ENCODE peak calls at places on chromosome 9, in ten cellular contexts. One of them, this sample, is unnamed. For H3K4me1, the result is how much of the 10 kb centered on the place peaks cover.

GRCh38 chr9:16154570-16155078 is 601.8 kb downstream of the CCDC171 start:
- DNase-seq in OCI-LY7: peak
- DNase-seq in stomach: peak
- DNase-seq in uterus: no peak
- DNase-seq in HCT116: no peak
- DNase-seq in HepG2: no peak
- DNase-seq in lung: no peak
- DNase-seq in fibroblast of lung: peak
- DNase-seq in tibial artery: no peak
- DNase-seq in RWPE2: no peak
- DNase-seq in this sample: no peak

GRCh38 chr9:28668158-28668557 is 1094.9 kb upstream of the C9orf72 start:
- DNase-seq in OCI-LY7: no peak
- DNase-seq in stomach: no peak
- DNase-seq in uterus: no peak
- DNase-seq in HCT116: no peak
- DNase-seq in HepG2: no peak
- DNase-seq in lung: no peak
- DNase-seq in fibroblast of lung: no peak
- DNase-seq in tibial artery: no peak
- DNase-seq in RWPE2: no peak
- DNase-seq in this sample: no peak

GRCh38 chr9:113988951-113989780 is 88.9 kb downstream of the AMBP start:
- DNase-seq in OCI-LY7: no peak
- DNase-seq in stomach: no peak
- DNase-seq in uterus: peak
- DNase-seq in HCT116: no peak
- DNase-seq in HepG2: no peak
- DNase-seq in lung: peak
- DNase-seq in fibroblast of lung: no peak
- DNase-seq in tibial artery: peak
- DNase-seq in RWPE2: peak
- DNase-seq in this sample: peak

GRCh38 chr9:109129470-109130197 is 9.9 kb upstream of the TMEM245 start:
- DNase-seq in OCI-LY7: no peak
- DNase-seq in stomach: no peak
- DNase-seq in uterus: no peak
- DNase-seq in HCT116: no peak
- DNase-seq in HepG2: peak
- DNase-seq in lung: no peak
- DNase-seq in fibroblast of lung: no peak
- DNase-seq in tibial artery: no peak
- DNase-seq in RWPE2: no peak
- DNase-seq in this sample: no peak

GRCh38 chr9:127557466-127557869 is 54.6 kb upstream of the STXBP1 start:
- DNase-seq in OCI-LY7: peak
- DNase-seq in stomach: no peak
- DNase-seq in uterus: no peak
- DNase-seq in HCT116: no peak
- DNase-seq in HepG2: no peak
- DNase-seq in lung: no peak
- DNase-seq in fibroblast of lung: no peak
- DNase-seq in tibial artery: no peak
- DNase-seq in RWPE2: peak
- DNase-seq in this sample: no peak

GRCh38 chr9:90966475-90967150 is 165.0 kb downstream of the SYK start:
- DNase-seq in OCI-LY7: no peak
- DNase-seq in stomach: no peak
- DNase-seq in uterus: no peak
- DNase-seq in HCT116: no peak
- DNase-seq in HepG2: no peak
- DNase-seq in lung: no peak
- DNase-seq in fibroblast of lung: peak
- DNase-seq in tibial artery: no peak
- DNase-seq in RWPE2: no peak
- DNase-seq in this sample: no peak

GRCh38 chr9:135907006-135907434 is 326 bp downstream of the CAMSAP1 start:
- DNase-seq in OCI-LY7: no peak
- DNase-seq in stomach: no peak
- DNase-seq in uterus: no peak
- DNase-seq in HCT116: no peak
- DNase-seq in HepG2: no peak
- DNase-seq in lung: no peak
- DNase-seq in fibroblast of lung: peak
- DNase-seq in tibial artery: no peak
- DNase-seq in RWPE2: no peak
- DNase-seq in this sample: no peak

GRCh38 chr9:33044677-33045282 is 19.7 kb downstream of the DNAJA1 start:
- DNase-seq in OCI-LY7: no peak
- DNase-seq in stomach: peak
- DNase-seq in uterus: no peak
- DNase-seq in HCT116: no peak
- DNase-seq in HepG2: no peak
- DNase-seq in lung: no peak
- DNase-seq in fibroblast of lung: peak
- DNase-seq in tibial artery: no peak
- DNase-seq in RWPE2: no peak
- DNase-seq in this sample: no peak

GRCh38 chr9:134908524-134909364 is 9.0 kb downstream of the FCN1 start:
- DNase-seq in OCI-LY7: no peak
- DNase-seq in stomach: peak
- DNase-seq in uterus: no peak
- DNase-seq in HCT116: no peak
- DNase-seq in HepG2: no peak
- DNase-seq in lung: no peak
- DNase-seq in fibroblast of lung: no peak
- DNase-seq in tibial artery: peak
- DNase-seq in RWPE2: no peak
- DNase-seq in this sample: no peak

GRCh38 chr9:130327781-130328348 is 62.3 kb downstream of the HMCN2 start:
- DNase-seq in OCI-LY7: no peak
- DNase-seq in stomach: no peak
- DNase-seq in uterus: peak
- DNase-seq in HCT116: no peak
- DNase-seq in HepG2: no peak
- DNase-seq in lung: peak
- DNase-seq in fibroblast of lung: peak
- DNase-seq in tibial artery: no peak
- DNase-seq in RWPE2: no peak
- DNase-seq in this sample: peak

GRCh38 chr9:73370053-73370452 is 218.4 kb downstream of the ANXA1 start:
- DNase-seq in OCI-LY7: no peak
- DNase-seq in stomach: no peak
- DNase-seq in uterus: no peak
- DNase-seq in HCT116: no peak
- DNase-seq in HepG2: no peak
- DNase-seq in lung: no peak
- DNase-seq in fibroblast of lung: peak
- DNase-seq in tibial artery: no peak
- DNase-seq in RWPE2: no peak
- DNase-seq in this sample: no peak

GRCh38 chr9:21031818-21032203 is 371 bp upstream of the HACD4 start:
- DNase-seq in OCI-LY7: no peak
- DNase-seq in stomach: no peak
- DNase-seq in uterus: no peak
- DNase-seq in HCT116: no peak
- DNase-seq in HepG2: no peak
- DNase-seq in lung: no peak
- DNase-seq in fibroblast of lung: no peak
- DNase-seq in tibial artery: no peak
- DNase-seq in RWPE2: no peak
- DNase-seq in this sample: no peak

GRCh38 chr9:113431181-113431580 is 20.6 kb downstream of the C9orf43 start:
- DNase-seq in OCI-LY7: no peak
- DNase-seq in stomach: no peak
- DNase-seq in uterus: no peak
- DNase-seq in HCT116: no peak
- DNase-seq in HepG2: no peak
- DNase-seq in lung: no peak
- DNase-seq in fibroblast of lung: no peak
- DNase-seq in tibial artery: no peak
- DNase-seq in RWPE2: no peak
- DNase-seq in this sample: no peak

GRCh38 chr9:34771023-34771422 is 61.1 kb upstream of the CCL21 start:
- DNase-seq in OCI-LY7: no peak
- DNase-seq in stomach: no peak
- DNase-seq in uterus: no peak
- DNase-seq in HCT116: no peak
- DNase-seq in HepG2: no peak
- DNase-seq in lung: no peak
- DNase-seq in fibroblast of lung: no peak
- DNase-seq in tibial artery: no peak
- DNase-seq in RWPE2: no peak
- DNase-seq in this sample: no peak

GRCh38 chr9:87516222-87516930 is 18.7 kb downstream of the DAPK1 start:
- DNase-seq in OCI-LY7: no peak
- DNase-seq in stomach: peak
- DNase-seq in uterus: peak
- DNase-seq in HCT116: no peak
- DNase-seq in HepG2: peak
- DNase-seq in lung: peak
- DNase-seq in fibroblast of lung: peak
- DNase-seq in tibial artery: peak
- DNase-seq in RWPE2: no peak
- DNase-seq in this sample: peak

GRCh38 chr9:72349240-72349639 is 15.8 kb downstream of the ZFAND5 start:
- DNase-seq in OCI-LY7: no peak
- DNase-seq in stomach: no peak
- DNase-seq in uterus: no peak
- DNase-seq in HCT116: no peak
- DNase-seq in HepG2: no peak
- DNase-seq in lung: no peak
- DNase-seq in fibroblast of lung: no peak
- DNase-seq in tibial artery: no peak
- DNase-seq in RWPE2: no peak
- DNase-seq in this sample: no peak

GRCh38 chr9:91771864-91772263 is 178.2 kb downstream of the ROR2 start:
- DNase-seq in OCI-LY7: no peak
- DNase-seq in stomach: no peak
- DNase-seq in uterus: no peak
- DNase-seq in HCT116: no peak
- DNase-seq in HepG2: no peak
- DNase-seq in lung: no peak
- DNase-seq in fibroblast of lung: peak
- DNase-seq in tibial artery: no peak
- DNase-seq in RWPE2: no peak
- DNase-seq in this sample: no peak

GRCh38 chr9:12884736-12885395 is 110.0 kb downstream of the LURAP1L start:
- DNase-seq in OCI-LY7: no peak
- DNase-seq in stomach: no peak
- DNase-seq in uterus: no peak
- DNase-seq in HCT116: peak
- DNase-seq in HepG2: peak
- DNase-seq in lung: no peak
- DNase-seq in fibroblast of lung: peak
- DNase-seq in tibial artery: no peak
- DNase-seq in RWPE2: no peak
- DNase-seq in this sample: no peak
- TF ChIP-seq CTCF in OCI-LY7: no peak
- TF ChIP-seq CTCF in stomach: peak
- TF ChIP-seq CTCF in uterus: peak
- TF ChIP-seq CTCF in HCT116: peak
- TF ChIP-seq CTCF in HepG2: peak
- TF ChIP-seq CTCF in lung: peak
- TF ChIP-seq CTCF in fibroblast of lung: peak
- TF ChIP-seq CTCF in tibial artery: peak
- TF ChIP-seq CTCF in RWPE2: peak
- TF ChIP-seq CTCF in this sample: peak

GRCh38 chr9:4167040-4167671 is 132.7 kb downstream of the GLIS3 start:
- DNase-seq in OCI-LY7: no peak
- DNase-seq in stomach: no peak
- DNase-seq in uterus: no peak
- DNase-seq in HCT116: no peak
- DNase-seq in HepG2: no peak
- DNase-seq in lung: no peak
- DNase-seq in fibroblast of lung: peak
- DNase-seq in tibial artery: no peak
- DNase-seq in RWPE2: no peak
- DNase-seq in this sample: no peak
- H3K4me1 ChIP-seq in OCI-LY7: under half
- H3K4me1 ChIP-seq in stomach: under half
- H3K4me1 ChIP-seq in uterus: under half
- H3K4me1 ChIP-seq in HCT116: under half
- H3K4me1 ChIP-seq in HepG2: under half
- H3K4me1 ChIP-seq in lung: under half
- H3K4me1 ChIP-seq in fibroblast of lung: under half
- H3K4me1 ChIP-seq in tibial artery: under half
- H3K4me1 ChIP-seq in RWPE2: under half
- H3K4me1 ChIP-seq in this sample: under half

GRCh38 chr9:75002422-75003023 is 25.6 kb downstream of the CARNMT1 start:
- DNase-seq in OCI-LY7: no peak
- DNase-seq in stomach: no peak
- DNase-seq in uterus: no peak
- DNase-seq in HCT116: no peak
- DNase-seq in HepG2: no peak
- DNase-seq in lung: no peak
- DNase-seq in fibroblast of lung: no peak
- DNase-seq in tibial artery: no peak
- DNase-seq in RWPE2: no peak
- DNase-seq in this sample: no peak
- TF ChIP-seq CTCF in OCI-LY7: peak
- TF ChIP-seq CTCF in stomach: no peak
- TF ChIP-seq CTCF in uterus: no peak
- TF ChIP-seq CTCF in HCT116: no peak
- TF ChIP-seq CTCF in HepG2: no peak
- TF ChIP-seq CTCF in lung: no peak
- TF ChIP-seq CTCF in fibroblast of lung: no peak
- TF ChIP-seq CTCF in tibial artery: no peak
- TF ChIP-seq CTCF in RWPE2: peak
- TF ChIP-seq CTCF in this sample: no peak

GRCh38 chr9:137068539-137069507 is 1.5 kb downstream of the SAPCD2 start:
- DNase-seq in OCI-LY7: no peak
- DNase-seq in stomach: no peak
- DNase-seq in uterus: no peak
- DNase-seq in HCT116: no peak
- DNase-seq in HepG2: no peak
- DNase-seq in lung: no peak
- DNase-seq in fibroblast of lung: no peak
- DNase-seq in tibial artery: no peak
- DNase-seq in RWPE2: no peak
- DNase-seq in this sample: no peak

GRCh38 chr9:137070201-137070905 is at the start of gene SAPCD2:
- DNase-seq in OCI-LY7: peak
- DNase-seq in stomach: peak
- DNase-seq in uterus: peak
- DNase-seq in HCT116: peak
- DNase-seq in HepG2: peak
- DNase-seq in lung: peak
- DNase-seq in fibroblast of lung: peak
- DNase-seq in tibial artery: peak
- DNase-seq in RWPE2: peak
- DNase-seq in this sample: peak

GRCh38 chr9:137069508-137070071 is 767 bp downstream of the SAPCD2 start:
- DNase-seq in OCI-LY7: peak
- DNase-seq in stomach: no peak
- DNase-seq in uterus: no peak
- DNase-seq in HCT116: no peak
- DNase-seq in HepG2: no peak
- DNase-seq in lung: no peak
- DNase-seq in fibroblast of lung: no peak
- DNase-seq in tibial artery: no peak
- DNase-seq in RWPE2: no peak
- DNase-seq in this sample: no peak

GRCh38 chr9:137070906-137071275 is 534 bp upstream of the SAPCD2 start:
- DNase-seq in OCI-LY7: peak
- DNase-seq in stomach: no peak
- DNase-seq in uterus: no peak
- DNase-seq in HCT116: no peak
- DNase-seq in HepG2: peak
- DNase-seq in lung: no peak
- DNase-seq in fibroblast of lung: no peak
- DNase-seq in tibial artery: peak
- DNase-seq in RWPE2: no peak
- DNase-seq in this sample: no peak

GRCh38 chr9:137071282-137071681 is 925 bp upstream of the SAPCD2 start:
- DNase-seq in OCI-LY7: no peak
- DNase-seq in stomach: no peak
- DNase-seq in uterus: no peak
- DNase-seq in HCT116: no peak
- DNase-seq in HepG2: no peak
- DNase-seq in lung: no peak
- DNase-seq in fibroblast of lung: no peak
- DNase-seq in tibial artery: no peak
- DNase-seq in RWPE2: no peak
- DNase-seq in this sample: no peak
- H3K4me1 ChIP-seq in OCI-LY7: under half
- H3K4me1 ChIP-seq in stomach: half or more
- H3K4me1 ChIP-seq in uterus: under half
- H3K4me1 ChIP-seq in HCT116: under half
- H3K4me1 ChIP-seq in HepG2: half or more
- H3K4me1 ChIP-seq in lung: under half
- H3K4me1 ChIP-seq in fibroblast of lung: under half
- H3K4me1 ChIP-seq in tibial artery: under half
- H3K4me1 ChIP-seq in RWPE2: under half
- H3K4me1 ChIP-seq in this sample: under half

This sample was measured in gastrocnemius medialis.